ENCODE peak calls at places on chromosomes 13 and 19, in six cellular contexts. One of them, this sample, is unnamed.

GRCh38 chr19:3403489-3404323 is 37.3 kb downstream of the NFIC start:
- DNase-seq in head of caudate nucleus: peak; percentile 85
- DNase-seq in NCI-H1436: no peak
- DNase-seq in WTC11: no peak
- DNase-seq in cortex of kidney: no peak
- DNase-seq in ascending aorta: peak; percentile 81
- DNase-seq in this sample: no peak

GRCh38 chr19:15672580-15673175 is at the start of gene CYP4F12:
- DNase-seq in cortex of kidney: no peak
- DNase-seq in NCI-H1436: no peak
- DNase-seq in ascending aorta: no peak
- DNase-seq in WTC11: no peak
- DNase-seq in head of caudate nucleus: no peak
- DNase-seq in this sample: no peak

GRCh38 chr19:6023085-6023682 is 45.2 kb upstream of the RANBP3 start:
- DNase-seq in NCI-H1436: no peak
- DNase-seq in cortex of kidney: no peak
- DNase-seq in ascending aorta: no peak
- DNase-seq in head of caudate nucleus: no peak
- DNase-seq in WTC11: no peak
- DNase-seq in this sample: no peak

GRCh38 chr13:102847272-102848234 is 1.7 kb downstream of the ERCC5 start:
- DNase-seq in cortex of kidney: no peak
- DNase-seq in WTC11: no peak
- DNase-seq in head of caudate nucleus: no peak
- DNase-seq in NCI-H1436: peak; percentile 5
- DNase-seq in ascending aorta: no peak
- DNase-seq in this sample: no peak

GRCh38 chr19:18737337-18737953 is 53.7 kb downstream of the COMP start:
- DNase-seq in NCI-H1436: no peak
- DNase-seq in cortex of kidney: no peak
- DNase-seq in head of caudate nucleus: no peak
- DNase-seq in WTC11: no peak
- DNase-seq in ascending aorta: no peak
- DNase-seq in this sample: no peak

GRCh38 chr19:6022570-6023049 is 44.7 kb upstream of the RANBP3 start:
- DNase-seq in ascending aorta: no peak
- DNase-seq in cortex of kidney: no peak
- DNase-seq in head of caudate nucleus: no peak
- DNase-seq in NCI-H1436: no peak
- DNase-seq in WTC11: no peak
- DNase-seq in this sample: no peak

GRCh38 chr19:58569943-58570670 is 3.0 kb downstream of the MZF1 start:
- DNase-seq in head of caudate nucleus: no peak
- DNase-seq in NCI-H1436: no peak
- DNase-seq in cortex of kidney: no peak
- DNase-seq in ascending aorta: no peak
- DNase-seq in WTC11: peak; percentile 5
- DNase-seq in this sample: no peak

GRCh38 chr19:18122860-18123795 is 25.6 kb downstream of the MAST3 start:
- DNase-seq in cortex of kidney: no peak
- DNase-seq in WTC11: no peak
- DNase-seq in NCI-H1436: no peak
- DNase-seq in head of caudate nucleus: no peak
- DNase-seq in ascending aorta: no peak
- DNase-seq in this sample: no peak

GRCh38 chr19:49718511-49718910 is 27.6 kb downstream of the CPT1C start:
- DNase-seq in ascending aorta: no peak
- DNase-seq in head of caudate nucleus: no peak
- DNase-seq in WTC11: no peak
- DNase-seq in cortex of kidney: no peak
- DNase-seq in NCI-H1436: no peak
- DNase-seq in this sample: no peak

GRCh38 chr13:110826861-110827672 is 87.8 kb downstream of the ANKRD10 start:
- DNase-seq in head of caudate nucleus: peak; percentile 31
- DNase-seq in WTC11: no peak
- DNase-seq in ascending aorta: no peak
- DNase-seq in cortex of kidney: no peak
- DNase-seq in NCI-H1436: no peak
- DNase-seq in this sample: no peak

GRCh38 chr13:110965038-110965754 is 50.3 kb upstream of the ANKRD10 start:
- DNase-seq in cortex of kidney: no peak
- DNase-seq in WTC11: no peak
- DNase-seq in NCI-H1436: no peak
- DNase-seq in head of caudate nucleus: peak; percentile 28
- DNase-seq in ascending aorta: no peak
- DNase-seq in this sample: peak; percentile 55

GRCh38 chr19:43470288-43470687 is 4.9 kb upstream of the LYPD3 start:
- DNase-seq in head of caudate nucleus: no peak
- DNase-seq in ascending aorta: no peak
- DNase-seq in cortex of kidney: no peak
- DNase-seq in WTC11: no peak
- DNase-seq in NCI-H1436: no peak
- DNase-seq in this sample: no peak

This sample was measured in activated T-helper 1 cell treated with anti-CD3 and anti-CD28 coated beads, Interleukin-12 subunit alpha, Interleukin-12 subunit beta, Interleukin-2, Interleukin-4 antibody, amounts not matched to agents 30 ng/mL and 10 ng/mL and 1 ng/mL, durations not matched to agents 14 hours and 24 hours and 36 hours.